ENCODE peak calls at places on chromosomes 12 and 14, in five cellular contexts. X is AML-193, F is hypothalamus, Z is memory B cell, B is PC-3. G is an unnamed sample.

GRCh38 chr12:79778802-79779201 is 88.0 kb upstream of the PAWR start:
- DNase-seq in B (no peak), Z (no peak), X (no peak), F (no peak), G (no peak)

GRCh38 chr14:69658664-69659261 is 47.4 kb downstream of the SUSD6 start:
- DNase-seq in B (peak), X (no peak), F (no peak), Z (no peak), G (peak)

GRCh38 chr12:123085046-123085445 is 65.8 kb downstream of the PITPNM2 start:
- DNase-seq in B (no peak), X (no peak), F (no peak), Z (no peak), G (no peak)

GRCh38 chr14:83463500-83464098 is 1929.9 kb upstream of the SEL1L start:
- DNase-seq in B (peak), F (peak), X (peak), Z (no peak), G (peak)

GRCh38 chr14:57364659-57365450 is 25.5 kb upstream of the NAA30 start:
- DNase-seq in X (no peak), Z (no peak), B (no peak), F (no peak), G (peak)

GRCh38 chr12:88570103-88570502 is 10.2 kb downstream of the KITLG start:
- DNase-seq in F (no peak), B (no peak), Z (no peak), X (no peak), G (no peak)

GRCh38 chr14:52154992-52155655 is 86.3 kb upstream of the NID2 start:
- DNase-seq in Z (no peak), B (no peak), F (no peak), X (no peak), G (no peak)

GRCh38 chr12:47819902-47820630 is at the start of gene HDAC7:
- DNase-seq in Z (no peak), F (peak), X (no peak), B (peak), G (peak)

GRCh38 chr12:130088509-130088908 is 73.8 kb upstream of the FZD10 start:
- DNase-seq in X (no peak), F (no peak), B (no peak), Z (no peak), G (no peak)

GRCh38 chr12:53956251-53956887 is 1.7 kb downstream of the HOXC12 start:
- DNase-seq in Z (no peak), F (no peak), B (no peak), X (peak), G (no peak)